ENCODE peak calls at places on chromosomes 2 and 18, in seven cellular contexts. V is T-helper 17 cell; C is kidney epithelial cell; I is progenitor cell of endocrine pancreas; S is fibroblast of mammary gland; R is stimulated activated naive CD8-positive, alpha-beta T cell treated with anti-CD3 and anti-CD28 coated beads, Interleukin-15, Interleukin-2, amounts not matched to agents 100 U/mL and 50 U/mL, for 24 hours; Z is mucosa of gallbladder. X is an unnamed sample.

GRCh38 chr2:204863351-204863750 is 318.1 kb downstream of the PARD3B start:
- DNase-seq in V (no peak), C (no peak), I (no peak), S (no peak), R (no peak), Z (no peak), X (no peak)

GRCh38 chr2:66455490-66455889 is 20.6 kb downstream of the MEIS1 start:
- DNase-seq in V (no peak), C (no peak), I (no peak), S (no peak), R (no peak), Z (no peak), X (no peak)

GRCh38 chr2:24730481-24730880 is 62.7 kb downstream of the PTRHD1 start:
- DNase-seq in V (no peak), C (no peak), I (no peak), S (no peak), R (no peak), Z (no peak), X (no peak)

GRCh38 chr2:66702251-66702745 is 267.4 kb downstream of the MEIS1 start:
- DNase-seq in V (no peak), C (no peak), I (no peak), S (no peak), R (no peak), Z (no peak), X (no peak)

GRCh38 chr2:166451451-166451850 is 42.6 kb downstream of the SCN7A start:
- DNase-seq in V (no peak), C (peak), I (no peak), S (peak), R (no peak), Z (no peak), X (no peak)

GRCh38 chr2:68512352-68512751 is 45.0 kb downstream of the APLF start:
- DNase-seq in V (no peak), C (no peak), I (no peak), S (no peak), R (no peak), Z (no peak), X (no peak)

GRCh38 chr2:236168110-236169067 is at the start of gene GBX2:
- DNase-seq in V (no peak), C (peak), I (no peak), S (peak), R (no peak), Z (no peak), X (no peak)

GRCh38 chr18:57982372-57983021 is 61.5 kb upstream of the NEDD4L start:
- DNase-seq in V (no peak), C (no peak), I (no peak), S (no peak), R (no peak), Z (no peak), X (no peak)

GRCh38 chr2:99150691-99151090 is 4.1 kb downstream of the TSGA10 start:
- DNase-seq in V (no peak), C (no peak), I (no peak), S (peak), R (no peak), Z (no peak), X (no peak)

GRCh38 chr2:239167011-239167673 is 233.7 kb downstream of the HDAC4 start:
- DNase-seq in V (no peak), C (no peak), I (no peak), S (no peak), R (no peak), Z (no peak), X (no peak)

GRCh38 chr2:227817940-227818568 is 4.4 kb downstream of the CCL20 start:
- DNase-seq in V (peak), C (peak), I (no peak), S (peak), R (peak), Z (peak), X (no peak)

GRCh38 chr2:85852979-85853498 is 35.8 kb downstream of the ST3GAL5 start:
- DNase-seq in V (peak), C (no peak), I (no peak), S (peak), R (peak), Z (peak), X (peak)

GRCh38 chr2:158502984-158503383 is 46.2 kb downstream of the PKP4 start:
- DNase-seq in V (no peak), C (no peak), I (no peak), S (peak), R (no peak), Z (no peak), X (no peak)

GRCh38 chr18:34330308-34330707 is 105.6 kb upstream of the NOL4 start:
- DNase-seq in V (no peak), C (no peak), I (no peak), S (no peak), R (no peak), Z (no peak), X (no peak)

GRCh38 chr18:77008576-77009315 is 123.8 kb downstream of the MBP start:
- DNase-seq in V (no peak), C (no peak), I (no peak), S (no peak), R (no peak), Z (no peak), X (no peak)

GRCh38 chr2:176140130-176140519 is 10.6 kb downstream of the HOXD8 start:
- DNase-seq in V (no peak), C (no peak), I (no peak), S (peak), R (no peak), Z (no peak), X (no peak)

GRCh38 chr2:174835797-174836255 is 71.6 kb upstream of the CHRNA1 start:
- DNase-seq in V (no peak), C (peak), I (no peak), S (peak), R (peak), Z (no peak), X (no peak)

GRCh38 chr2:165699931-165700330 is 94.1 kb downstream of the GALNT3 start:
- DNase-seq in V (no peak), C (no peak), I (no peak), S (no peak), R (no peak), Z (no peak), X (no peak)

GRCh38 chr2:211745295-211746097 is 793.1 kb downstream of the ERBB4 start:
- DNase-seq in V (no peak), C (peak), I (peak), S (peak), R (peak), Z (peak), X (peak)